ENCODE peak calls at places on chromosomes 3 and 15, in eight cellular contexts. One of them, this sample, is unnamed. For H3K4me1, the result is how much of the 10 kb centered on the place peaks cover.

GRCh38 chr15:31740203-31740602 is 290.1 kb upstream of the CHRNA7 start:
- DNase-seq in transverse colon: no peak
- DNase-seq in adrenal gland: no peak
- DNase-seq in suprapubic skin: no peak
- DNase-seq in sigmoid colon: no peak
- DNase-seq in stomach: no peak
- DNase-seq in uterus: no peak
- DNase-seq in breast epithelium: no peak
- DNase-seq in this sample: no peak

GRCh38 chr3:77913524-77914174 is 873.8 kb downstream of the ROBO2 start:
- DNase-seq in stomach: no peak
- DNase-seq in uterus: no peak
- DNase-seq in transverse colon: no peak
- DNase-seq in sigmoid colon: no peak
- DNase-seq in adrenal gland: no peak
- DNase-seq in breast epithelium: no peak
- DNase-seq in suprapubic skin: no peak
- DNase-seq in this sample: no peak

GRCh38 chr3:94360982-94361381 is 298.1 kb downstream of the NSUN3 start:
- DNase-seq in breast epithelium: no peak
- DNase-seq in sigmoid colon: peak
- DNase-seq in adrenal gland: no peak
- DNase-seq in uterus: peak
- DNase-seq in transverse colon: peak
- DNase-seq in stomach: peak
- DNase-seq in suprapubic skin: no peak
- DNase-seq in this sample: no peak

GRCh38 chr3:23086831-23087230 is 116.3 kb upstream of the UBE2E2 start:
- DNase-seq in suprapubic skin: no peak
- DNase-seq in sigmoid colon: no peak
- DNase-seq in transverse colon: no peak
- DNase-seq in stomach: no peak
- DNase-seq in uterus: no peak
- DNase-seq in breast epithelium: no peak
- DNase-seq in adrenal gland: no peak
- DNase-seq in this sample: no peak

GRCh38 chr3:61872077-61872706 is 310.8 kb downstream of the PTPRG start:
- DNase-seq in breast epithelium: no peak
- DNase-seq in stomach: no peak
- DNase-seq in adrenal gland: no peak
- DNase-seq in suprapubic skin: no peak
- DNase-seq in transverse colon: no peak
- DNase-seq in sigmoid colon: no peak
- DNase-seq in uterus: no peak
- DNase-seq in this sample: peak

GRCh38 chr15:43225201-43225949 is 4.6 kb upstream of the EPB42 start:
- DNase-seq in stomach: no peak
- DNase-seq in suprapubic skin: no peak
- DNase-seq in transverse colon: peak
- DNase-seq in uterus: peak
- DNase-seq in adrenal gland: peak
- DNase-seq in breast epithelium: no peak
- DNase-seq in sigmoid colon: no peak
- DNase-seq in this sample: peak

GRCh38 chr3:12139111-12139511 is 19.6 kb downstream of the TIMP4 start:
- DNase-seq in stomach: no peak
- DNase-seq in breast epithelium: no peak
- DNase-seq in transverse colon: peak
- DNase-seq in sigmoid colon: no peak
- DNase-seq in adrenal gland: no peak
- DNase-seq in suprapubic skin: no peak
- DNase-seq in uterus: peak
- DNase-seq in this sample: peak

GRCh38 chr3:23479026-23479425 is 275.9 kb downstream of the UBE2E2 start:
- DNase-seq in adrenal gland: no peak
- DNase-seq in suprapubic skin: no peak
- DNase-seq in stomach: no peak
- DNase-seq in sigmoid colon: no peak
- DNase-seq in transverse colon: no peak
- DNase-seq in uterus: no peak
- DNase-seq in breast epithelium: no peak
- DNase-seq in this sample: no peak

GRCh38 chr3:123272547-123272946 is 70.8 kb downstream of the SEC22A start:
- DNase-seq in sigmoid colon: no peak
- DNase-seq in adrenal gland: no peak
- DNase-seq in stomach: no peak
- DNase-seq in breast epithelium: no peak
- DNase-seq in uterus: no peak
- DNase-seq in transverse colon: no peak
- DNase-seq in suprapubic skin: no peak
- DNase-seq in this sample: no peak

GRCh38 chr3:44930911-44931310 is 45.1 kb downstream of the ZDHHC3 start:
- DNase-seq in stomach: no peak
- DNase-seq in suprapubic skin: no peak
- DNase-seq in adrenal gland: no peak
- DNase-seq in uterus: no peak
- DNase-seq in breast epithelium: no peak
- DNase-seq in sigmoid colon: no peak
- DNase-seq in transverse colon: no peak
- DNase-seq in this sample: no peak

GRCh38 chr15:85545185-85545584 is 164.8 kb downstream of the AKAP13 start:
- DNase-seq in uterus: no peak
- DNase-seq in stomach: no peak
- DNase-seq in transverse colon: no peak
- DNase-seq in suprapubic skin: no peak
- DNase-seq in adrenal gland: no peak
- DNase-seq in sigmoid colon: no peak
- DNase-seq in breast epithelium: no peak
- DNase-seq in this sample: peak

GRCh38 chr15:92663250-92663951 is 7.8 kb upstream of the FAM174B start:
- DNase-seq in stomach: no peak
- DNase-seq in uterus: no peak
- DNase-seq in breast epithelium: no peak
- DNase-seq in sigmoid colon: no peak
- DNase-seq in transverse colon: no peak
- DNase-seq in adrenal gland: no peak
- DNase-seq in suprapubic skin: no peak
- DNase-seq in this sample: no peak

GRCh38 chr3:38137615-38138346 is 680 bp upstream of the MYD88 start:
- DNase-seq in sigmoid colon: no peak
- DNase-seq in suprapubic skin: no peak
- DNase-seq in breast epithelium: no peak
- DNase-seq in adrenal gland: no peak
- DNase-seq in stomach: no peak
- DNase-seq in transverse colon: peak
- DNase-seq in uterus: no peak
- DNase-seq in this sample: no peak

GRCh38 chr3:172332256-172333041 is 115.8 kb downstream of the GHSR start:
- DNase-seq in breast epithelium: peak
- DNase-seq in sigmoid colon: peak
- DNase-seq in transverse colon: peak
- DNase-seq in suprapubic skin: peak
- DNase-seq in stomach: peak
- DNase-seq in adrenal gland: peak
- DNase-seq in uterus: peak
- DNase-seq in this sample: peak

GRCh38 chr3:61594144-61594977 is 33.0 kb downstream of the PTPRG start:
- DNase-seq in adrenal gland: no peak
- DNase-seq in sigmoid colon: no peak
- DNase-seq in uterus: no peak
- DNase-seq in suprapubic skin: no peak
- DNase-seq in breast epithelium: no peak
- DNase-seq in stomach: no peak
- DNase-seq in transverse colon: no peak
- DNase-seq in this sample: no peak

GRCh38 chr3:107271787-107272387 is 105.4 kb upstream of the CCDC54 start:
- DNase-seq in transverse colon: no peak
- DNase-seq in stomach: no peak
- DNase-seq in sigmoid colon: no peak
- DNase-seq in breast epithelium: no peak
- DNase-seq in adrenal gland: no peak
- DNase-seq in uterus: no peak
- DNase-seq in suprapubic skin: no peak
- DNase-seq in this sample: peak

GRCh38 chr15:72902245-72902928 is 118.8 kb upstream of the ADPGK start:
- DNase-seq in transverse colon: peak
- DNase-seq in suprapubic skin: no peak
- DNase-seq in adrenal gland: peak
- DNase-seq in sigmoid colon: peak
- DNase-seq in stomach: peak
- DNase-seq in uterus: peak
- DNase-seq in breast epithelium: peak
- DNase-seq in this sample: peak

GRCh38 chr15:81869161-81869928 is 176.5 kb downstream of the MEX3B start:
- DNase-seq in uterus: no peak
- DNase-seq in transverse colon: no peak
- DNase-seq in breast epithelium: no peak
- DNase-seq in suprapubic skin: no peak
- DNase-seq in sigmoid colon: no peak
- DNase-seq in stomach: no peak
- DNase-seq in adrenal gland: no peak
- DNase-seq in this sample: no peak

DNA sequence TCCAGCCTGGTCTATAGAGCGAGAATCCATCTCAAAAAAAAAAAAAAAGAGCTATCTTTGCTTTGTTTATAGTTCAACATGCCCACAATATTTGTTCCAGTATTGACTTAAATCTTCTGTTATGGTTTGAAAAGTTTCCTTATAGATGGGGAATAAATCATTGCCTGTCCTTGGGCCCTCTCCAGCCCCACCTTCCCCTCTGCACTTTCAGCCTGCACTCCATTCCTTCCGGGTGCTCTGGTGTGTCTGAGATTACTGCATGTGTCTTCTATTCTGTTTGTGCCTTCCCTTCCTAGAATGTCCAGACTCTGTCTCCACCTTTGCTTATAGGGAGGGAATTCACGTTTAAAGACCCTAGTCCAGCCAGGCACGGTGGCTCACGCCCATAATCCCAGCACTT is 25.2 kb upstream of the GPX1 start:
- DNase-seq in uterus: no peak
- DNase-seq in adrenal gland: no peak
- DNase-seq in sigmoid colon: no peak
- DNase-seq in suprapubic skin: no peak
- DNase-seq in transverse colon: peak
- DNase-seq in stomach: no peak
- DNase-seq in breast epithelium: no peak
- DNase-seq in this sample: no peak
- H3K4me1 ChIP-seq in uterus: under half
- H3K4me1 ChIP-seq in adrenal gland: under half
- H3K4me1 ChIP-seq in sigmoid colon: half or more
- H3K4me1 ChIP-seq in suprapubic skin: under half
- H3K4me1 ChIP-seq in transverse colon: under half
- H3K4me1 ChIP-seq in stomach: half or more
- H3K4me1 ChIP-seq in breast epithelium: under half
- H3K4me1 ChIP-seq in this sample: under half

DNA sequence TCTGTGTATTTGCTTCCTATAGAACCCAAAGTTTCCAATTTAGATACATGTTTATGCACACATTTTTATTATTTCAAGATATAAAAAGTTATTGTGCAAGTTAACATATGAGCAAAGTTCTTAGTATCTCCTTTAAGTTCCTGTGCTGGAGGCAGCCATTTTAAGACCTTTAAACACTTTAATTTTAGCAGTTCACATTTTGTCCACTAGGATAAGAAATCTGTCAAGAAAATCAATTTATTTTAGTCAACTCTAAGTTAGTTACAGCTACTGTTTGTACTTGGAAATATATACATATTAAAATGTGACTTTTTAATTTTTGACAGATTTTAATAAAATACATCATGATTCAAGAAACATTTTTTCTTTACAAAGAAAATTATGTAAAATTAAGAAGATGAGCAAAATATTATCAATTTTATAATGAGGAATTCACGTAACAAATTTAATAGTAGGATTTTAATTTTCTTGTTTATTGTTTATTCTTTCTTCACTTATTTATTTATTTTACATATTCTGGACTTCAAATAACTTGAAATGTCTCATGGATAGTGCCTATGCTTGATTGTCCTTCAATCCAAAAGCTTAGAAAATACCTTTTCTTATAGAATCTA is 402.6 kb upstream of the GBE1 start:
- DNase-seq in breast epithelium: no peak
- DNase-seq in suprapubic skin: no peak
- DNase-seq in transverse colon: no peak
- DNase-seq in stomach: no peak
- DNase-seq in uterus: no peak
- DNase-seq in adrenal gland: no peak
- DNase-seq in sigmoid colon: no peak
- DNase-seq in this sample: no peak
- TF ChIP-seq CTCF in breast epithelium: no peak
- TF ChIP-seq CTCF in suprapubic skin: no peak
- TF ChIP-seq CTCF in transverse colon: peak
- TF ChIP-seq CTCF in stomach: no peak
- TF ChIP-seq CTCF in uterus: no peak
- TF ChIP-seq CTCF in adrenal gland: no peak
- TF ChIP-seq CTCF in sigmoid colon: no peak
- TF ChIP-seq CTCF in this sample: no peak

DNA sequence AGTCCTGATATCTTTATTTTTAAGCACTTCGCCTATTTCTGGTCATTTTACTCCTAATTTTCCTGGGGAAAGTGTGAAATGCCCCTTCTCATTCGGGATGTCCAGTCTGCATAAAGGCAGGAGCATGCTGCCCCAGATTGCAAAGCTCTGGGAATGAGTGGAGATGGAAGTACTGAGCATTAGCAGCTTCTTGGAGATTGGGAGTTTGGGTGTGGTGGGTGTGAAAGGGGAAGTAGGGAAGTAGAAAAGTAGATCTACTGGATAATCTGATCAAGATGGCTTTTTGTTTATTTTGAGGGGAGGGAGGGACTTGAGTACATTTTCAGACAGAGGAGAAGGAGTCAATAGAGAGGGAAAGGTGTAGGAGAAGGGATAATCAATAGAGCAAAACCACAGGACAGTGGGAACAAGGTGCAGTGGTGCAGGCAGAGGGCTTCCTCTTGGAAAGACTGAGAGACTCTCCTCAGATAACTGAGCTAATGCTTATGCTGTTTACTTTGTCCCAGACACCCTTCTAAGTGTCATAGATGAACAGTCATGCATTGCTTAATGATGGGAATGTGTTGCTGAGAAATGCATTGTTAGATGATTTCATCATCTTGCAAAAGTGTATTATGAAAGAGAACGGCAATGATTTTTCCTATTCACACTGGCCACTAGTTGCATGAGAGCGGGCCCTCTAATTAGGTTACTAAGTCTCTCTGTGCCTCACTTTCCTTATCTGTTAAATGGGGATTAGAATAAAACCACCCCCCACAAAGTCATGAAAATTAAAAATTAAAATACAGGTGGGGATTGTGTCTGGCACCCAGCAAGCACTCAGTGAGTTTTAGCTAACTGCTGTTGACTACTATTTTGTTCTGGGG is 45.5 kb downstream of the PHLDB2 start:
- DNase-seq in stomach: no peak
- DNase-seq in uterus: no peak
- DNase-seq in breast epithelium: no peak
- DNase-seq in sigmoid colon: no peak
- DNase-seq in adrenal gland: no peak
- DNase-seq in suprapubic skin: no peak
- DNase-seq in transverse colon: no peak
- DNase-seq in this sample: peak
- H3K4me1 ChIP-seq in stomach: under half
- H3K4me1 ChIP-seq in uterus: under half
- H3K4me1 ChIP-seq in breast epithelium: under half
- H3K4me1 ChIP-seq in sigmoid colon: under half
- H3K4me1 ChIP-seq in adrenal gland: under half
- H3K4me1 ChIP-seq in suprapubic skin: under half
- H3K4me1 ChIP-seq in transverse colon: under half
- H3K4me1 ChIP-seq in this sample: under half

GRCh38 chr3:9500108-9501050 is 53.2 kb downstream of the LHFPL4 start:
- DNase-seq in adrenal gland: peak
- DNase-seq in uterus: no peak
- DNase-seq in suprapubic skin: no peak
- DNase-seq in stomach: peak
- DNase-seq in sigmoid colon: no peak
- DNase-seq in breast epithelium: no peak
- DNase-seq in transverse colon: peak
- DNase-seq in this sample: peak
- TF ChIP-seq CTCF in adrenal gland: peak
- TF ChIP-seq CTCF in uterus: peak
- TF ChIP-seq CTCF in suprapubic skin: no peak
- TF ChIP-seq CTCF in stomach: no peak
- TF ChIP-seq CTCF in sigmoid colon: no peak
- TF ChIP-seq CTCF in breast epithelium: no peak
- TF ChIP-seq CTCF in transverse colon: peak
- TF ChIP-seq CTCF in this sample: peak

This sample was measured in cardiac muscle cell.